ENCODE peak calls at places on chromosomes 13 and 19, in six cellular contexts. One of them, this sample, is unnamed.

GRCh38 chr19:2766594-2767372 is 16.3 kb downstream of the SGTA start:
- DNase-seq in colonic mucosa: no peak
- DNase-seq in ovary: no peak
- DNase-seq in WERI-Rb-1: no peak
- DNase-seq in foreskin keratinocyte: no peak
- DNase-seq in IMR-90: no peak
- DNase-seq in this sample: no peak

GRCh38 chr19:58361900-58362271 is 665 bp downstream of the ZNF497 start:
- DNase-seq in colonic mucosa: no peak
- DNase-seq in ovary: no peak
- DNase-seq in WERI-Rb-1: peak; percentile 79
- DNase-seq in foreskin keratinocyte: no peak
- DNase-seq in IMR-90: peak; percentile 47
- DNase-seq in this sample: peak; percentile 55

GRCh38 chr13:73776137-73776785 is 357.9 kb downstream of the KLF12 start:
- DNase-seq in colonic mucosa: no peak
- DNase-seq in ovary: no peak
- DNase-seq in WERI-Rb-1: no peak
- DNase-seq in foreskin keratinocyte: no peak
- DNase-seq in IMR-90: peak; percentile 12
- DNase-seq in this sample: no peak

GRCh38 chr19:5447700-5448311 is 7.4 kb upstream of the ZNRF4 start:
- DNase-seq in colonic mucosa: no peak
- DNase-seq in ovary: no peak
- DNase-seq in WERI-Rb-1: no peak
- DNase-seq in foreskin keratinocyte: peak; percentile 14
- DNase-seq in IMR-90: no peak
- DNase-seq in this sample: no peak

GRCh38 chr13:21670006-21670882 is 629 bp upstream of the FGF9 start:
- DNase-seq in colonic mucosa: peak; percentile 78
- DNase-seq in ovary: peak; percentile 55
- DNase-seq in WERI-Rb-1: peak; percentile 40
- DNase-seq in foreskin keratinocyte: peak; percentile 80
- DNase-seq in IMR-90: peak; percentile 48
- DNase-seq in this sample: peak; percentile 40

GRCh38 chr13:100392709-100393630 is 195.6 kb downstream of the GGACT start:
- DNase-seq in colonic mucosa: peak; percentile 84
- DNase-seq in ovary: peak; percentile 54
- DNase-seq in WERI-Rb-1: no peak
- DNase-seq in foreskin keratinocyte: peak; percentile 96
- DNase-seq in IMR-90: peak; percentile 100
- DNase-seq in this sample: peak; percentile 90

GRCh38 chr13:53007872-53008271 is 20.7 kb upstream of the OLFM4 start:
- DNase-seq in colonic mucosa: peak; percentile 48
- DNase-seq in ovary: no peak
- DNase-seq in WERI-Rb-1: no peak
- DNase-seq in foreskin keratinocyte: no peak
- DNase-seq in IMR-90: no peak
- DNase-seq in this sample: no peak

GRCh38 chr19:47492571-47493377 is 8.8 kb upstream of the KPTN start:
- DNase-seq in colonic mucosa: no peak
- DNase-seq in ovary: no peak
- DNase-seq in WERI-Rb-1: no peak
- DNase-seq in foreskin keratinocyte: no peak
- DNase-seq in IMR-90: no peak
- DNase-seq in this sample: no peak

GRCh38 chr19:2528543-2529173 is 52.7 kb downstream of the GADD45B start:
- DNase-seq in colonic mucosa: no peak
- DNase-seq in ovary: no peak
- DNase-seq in WERI-Rb-1: no peak
- DNase-seq in foreskin keratinocyte: no peak
- DNase-seq in IMR-90: no peak
- DNase-seq in this sample: no peak

GRCh38 chr13:47822036-47822435 is 179.0 kb downstream of the SUCLA2 start:
- DNase-seq in colonic mucosa: no peak
- DNase-seq in ovary: no peak
- DNase-seq in WERI-Rb-1: no peak
- DNase-seq in foreskin keratinocyte: no peak
- DNase-seq in IMR-90: no peak
- DNase-seq in this sample: no peak

GRCh38 chr19:42232435-42232834 is 10.0 kb downstream of the GSK3A start:
- DNase-seq in colonic mucosa: no peak
- DNase-seq in ovary: no peak
- DNase-seq in WERI-Rb-1: no peak
- DNase-seq in foreskin keratinocyte: no peak
- DNase-seq in IMR-90: no peak
- DNase-seq in this sample: no peak

GRCh38 chr19:14561832-14562351 is 10.0 kb downstream of the NDUFB7 start:
- DNase-seq in colonic mucosa: no peak
- DNase-seq in ovary: peak; percentile 44
- DNase-seq in WERI-Rb-1: no peak
- DNase-seq in foreskin keratinocyte: no peak
- DNase-seq in IMR-90: peak; percentile 19
- DNase-seq in this sample: peak; percentile 58

GRCh38 chr19:14563590-14563926 is 8.3 kb downstream of the NDUFB7 start:
- DNase-seq in colonic mucosa: no peak
- DNase-seq in ovary: no peak
- DNase-seq in WERI-Rb-1: no peak
- DNase-seq in foreskin keratinocyte: no peak
- DNase-seq in IMR-90: no peak
- DNase-seq in this sample: no peak

GRCh38 chr19:14561249-14561648 is 10.6 kb downstream of the NDUFB7 start:
- DNase-seq in colonic mucosa: no peak
- DNase-seq in ovary: no peak
- DNase-seq in WERI-Rb-1: no peak
- DNase-seq in foreskin keratinocyte: no peak
- DNase-seq in IMR-90: no peak
- DNase-seq in this sample: no peak

GRCh38 chr19:14563989-14564650 is 7.7 kb downstream of the NDUFB7 start:
- DNase-seq in colonic mucosa: no peak
- DNase-seq in ovary: peak; percentile 52
- DNase-seq in WERI-Rb-1: peak; percentile 83
- DNase-seq in foreskin keratinocyte: no peak
- DNase-seq in IMR-90: no peak
- DNase-seq in this sample: peak; percentile 93

DNA sequence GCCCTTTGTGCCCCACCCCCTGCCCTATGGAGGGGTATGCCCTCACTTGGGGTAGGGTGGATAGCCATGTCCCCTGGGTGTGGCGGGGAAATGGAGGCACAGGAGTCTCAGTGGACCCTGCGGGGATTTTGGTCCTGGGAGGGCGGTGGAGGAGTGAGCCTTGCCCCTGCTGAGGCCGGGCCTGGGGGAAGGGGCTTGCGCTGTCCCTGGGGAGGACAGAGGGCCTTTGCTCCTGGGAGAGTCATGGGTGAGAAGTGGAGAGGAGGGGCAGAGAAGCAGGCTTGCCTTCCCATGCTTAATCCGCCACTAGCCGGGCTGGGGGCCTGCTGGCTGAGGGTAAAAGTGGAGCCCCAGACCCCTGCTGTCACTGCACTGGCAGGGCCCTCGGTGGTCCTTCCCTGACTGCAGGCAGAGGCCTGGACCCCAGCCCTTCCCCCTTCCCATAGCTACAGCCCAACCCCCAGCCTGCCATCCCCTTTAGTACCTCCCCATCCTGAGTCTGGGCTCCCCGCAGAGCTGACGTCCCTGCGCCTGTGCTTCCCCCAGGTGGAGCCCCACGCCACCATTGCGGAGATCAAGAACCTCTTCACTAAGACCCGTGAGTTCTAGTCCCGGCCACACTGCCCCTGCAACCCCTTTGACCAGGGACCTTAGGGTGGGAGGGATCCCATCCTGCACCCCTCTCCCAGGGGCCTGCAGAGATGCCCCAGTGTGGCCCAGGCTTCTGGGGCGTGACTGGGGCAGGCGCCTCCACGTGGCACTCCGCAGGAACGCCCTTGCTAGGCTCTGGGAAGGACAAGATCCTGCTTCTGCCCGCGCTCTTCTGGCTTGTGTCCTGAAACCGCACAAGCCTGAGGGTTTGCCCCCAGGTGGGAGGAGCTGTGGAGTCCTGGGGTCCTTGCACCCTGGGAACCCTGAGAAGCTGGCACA is 8.9 kb downstream of the NDUFB7 start:
- DNase-seq in colonic mucosa: no peak
- DNase-seq in ovary: no peak
- DNase-seq in WERI-Rb-1: no peak
- DNase-seq in foreskin keratinocyte: no peak
- DNase-seq in IMR-90: no peak
- DNase-seq in this sample: no peak
- H3K27ac ChIP-seq in colonic mucosa: no peak overlapping the region
- H3K27ac ChIP-seq in ovary: no peak overlapping the region
- H3K27ac ChIP-seq in WERI-Rb-1: no peak overlapping the region
- H3K27ac ChIP-seq in foreskin keratinocyte: no peak overlapping the region
- H3K27ac ChIP-seq in IMR-90: no peak overlapping the region
- H3K27ac ChIP-seq in this sample: peak overlapping the region; percentile 100

GRCh38 chr19:13619203-13619632 is 112.9 kb upstream of the CACNA1A start:
- DNase-seq in colonic mucosa: no peak
- DNase-seq in ovary: no peak
- DNase-seq in WERI-Rb-1: no peak
- DNase-seq in foreskin keratinocyte: peak; percentile 50
- DNase-seq in IMR-90: peak; percentile 81
- DNase-seq in this sample: no peak

GRCh38 chr19:13622727-13623126 is 116.4 kb upstream of the CACNA1A start:
- DNase-seq in colonic mucosa: no peak
- DNase-seq in ovary: no peak
- DNase-seq in WERI-Rb-1: no peak
- DNase-seq in foreskin keratinocyte: no peak
- DNase-seq in IMR-90: no peak
- DNase-seq in this sample: no peak

GRCh38 chr19:13615890-13616289 is 109.6 kb upstream of the CACNA1A start:
- DNase-seq in colonic mucosa: no peak
- DNase-seq in ovary: no peak
- DNase-seq in WERI-Rb-1: no peak
- DNase-seq in foreskin keratinocyte: no peak
- DNase-seq in IMR-90: peak; percentile 61
- DNase-seq in this sample: no peak

GRCh38 chr19:13623686-13624405 is 117.6 kb upstream of the CACNA1A start:
- DNase-seq in colonic mucosa: no peak
- DNase-seq in ovary: no peak
- DNase-seq in WERI-Rb-1: no peak
- DNase-seq in foreskin keratinocyte: no peak
- DNase-seq in IMR-90: no peak
- DNase-seq in this sample: no peak

GRCh38 chr19:13621413-13621812 is 115.1 kb upstream of the CACNA1A start:
- DNase-seq in colonic mucosa: no peak
- DNase-seq in ovary: no peak
- DNase-seq in WERI-Rb-1: no peak
- DNase-seq in foreskin keratinocyte: peak; percentile 92
- DNase-seq in IMR-90: peak; percentile 96
- DNase-seq in this sample: peak; percentile 88
- TF ChIP-seq CTCF in colonic mucosa: no peak
- TF ChIP-seq CTCF in ovary: no peak
- TF ChIP-seq CTCF in WERI-Rb-1: no peak
- TF ChIP-seq CTCF in foreskin keratinocyte: peak; percentile 82
- TF ChIP-seq CTCF in IMR-90: no peak
- TF ChIP-seq CTCF in this sample: no peak

GRCh38 chr19:39155741-39156140 is 30.2 kb downstream of the PAK4 start:
- DNase-seq in colonic mucosa: no peak
- DNase-seq in ovary: no peak
- DNase-seq in WERI-Rb-1: no peak
- DNase-seq in foreskin keratinocyte: no peak
- DNase-seq in IMR-90: no peak
- DNase-seq in this sample: no peak
- H3K27ac ChIP-seq in colonic mucosa: no peak overlapping the region
- H3K27ac ChIP-seq in ovary: no peak overlapping the region
- H3K27ac ChIP-seq in WERI-Rb-1: no peak overlapping the region
- H3K27ac ChIP-seq in foreskin keratinocyte: no peak overlapping the region
- H3K27ac ChIP-seq in IMR-90: no peak overlapping the region
- H3K27ac ChIP-seq in this sample: peak overlapping the region; percentile 61

DNA sequence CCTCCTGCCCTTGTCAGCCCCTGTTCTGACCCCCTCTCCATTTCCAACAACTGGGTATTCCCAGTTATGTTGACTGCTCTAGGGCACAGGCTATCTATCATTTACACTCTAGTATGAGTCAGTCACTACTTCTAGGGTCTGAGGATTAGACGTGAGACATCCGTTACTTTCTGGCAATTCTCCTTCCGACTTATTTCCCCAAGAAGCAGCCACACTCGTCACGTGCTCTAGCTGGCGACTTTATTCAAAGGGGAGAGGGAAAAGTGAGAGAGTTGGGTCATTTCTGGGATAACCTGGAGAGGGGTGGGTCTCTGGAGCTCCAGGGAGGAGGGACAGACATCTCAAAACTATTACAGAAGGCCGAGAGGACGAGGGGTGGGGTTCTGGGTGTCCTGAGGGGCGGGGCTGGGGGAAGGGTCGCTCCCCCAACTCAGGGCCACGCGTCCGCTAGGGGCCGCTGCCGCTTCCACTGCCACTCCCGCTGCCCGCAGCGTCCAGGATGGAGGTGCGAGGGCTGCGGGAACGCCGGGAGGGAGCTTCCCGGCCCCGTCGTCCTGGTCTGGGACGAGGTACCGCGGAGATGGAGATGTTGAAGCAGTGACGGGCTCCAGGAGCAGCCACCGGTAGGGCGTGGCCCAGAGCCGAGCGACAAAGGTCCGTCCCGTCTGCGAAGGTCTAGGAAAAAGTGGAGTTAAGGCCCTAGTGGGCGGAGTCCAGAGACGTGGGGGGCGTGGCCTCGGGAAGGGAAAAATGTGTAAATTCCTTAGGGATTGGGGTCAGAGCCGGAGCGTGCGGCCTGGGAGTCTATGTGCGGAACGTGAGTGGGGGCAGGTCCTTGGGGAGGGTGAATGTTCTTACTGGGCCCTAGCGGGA is 8.9 kb downstream of the RTBDN start:
- DNase-seq in colonic mucosa: no peak
- DNase-seq in ovary: no peak
- DNase-seq in WERI-Rb-1: no peak
- DNase-seq in foreskin keratinocyte: no peak
- DNase-seq in IMR-90: no peak
- DNase-seq in this sample: no peak
- TF ChIP-seq CTCF in colonic mucosa: no peak
- TF ChIP-seq CTCF in ovary: no peak
- TF ChIP-seq CTCF in WERI-Rb-1: no peak
- TF ChIP-seq CTCF in foreskin keratinocyte: peak; percentile 55
- TF ChIP-seq CTCF in IMR-90: peak; percentile 32
- TF ChIP-seq CTCF in this sample: peak; percentile 29